ENCODE peak calls at places on chromosomes 6 and 20, in eight cellular contexts. T, W, P, H, F, D, B and U are unnamed samples.

GRCh38 chr6:150090328-150090727 is 21.4 kb upstream of the ULBP3 start:
- DNase-seq in T (no peak), W (no peak), P (no peak), H (no peak), F (no peak), D (no peak), B (no peak), U (no peak)

GRCh38 chr6:84764332-84765049 is at the start of gene TBX18:
- DNase-seq in T (peak), W (peak), P (peak), H (no peak), F (peak), D (peak), B (peak), U (no peak)

GRCh38 chr20:43915209-43916072 is 789 bp downstream of the TOX2 start:
- DNase-seq in T (no peak), W (peak), P (no peak), H (peak), F (peak), D (peak), B (peak), U (no peak)

GRCh38 chr6:31870385-31870921 is 7.8 kb upstream of the NEU1 start:
- DNase-seq in T (no peak), W (no peak), P (no peak), H (no peak), F (no peak), D (no peak), B (no peak), U (no peak)

GRCh38 chr6:119334535-119335264 is 14.9 kb downstream of the MAN1A1 start:
- DNase-seq in T (no peak), W (no peak), P (no peak), H (no peak), F (no peak), D (no peak), B (peak), U (peak)

GRCh38 chr6:137390264-137390787 is 103.9 kb downstream of the OLIG3 start:
- DNase-seq in T (no peak), W (no peak), P (no peak), H (no peak), F (no peak), D (no peak), B (no peak), U (no peak)

GRCh38 chr6:127464881-127465459 is 5.8 kb upstream of the KIAA0408 start:
- DNase-seq in T (peak), W (peak), P (no peak), H (peak), F (peak), D (peak), B (peak), U (peak)

GRCh38 chr6:163751032-163751525 is 336.6 kb downstream of the QKI start:
- DNase-seq in T (no peak), W (no peak), P (no peak), H (no peak), F (no peak), D (peak), B (no peak), U (no peak)

GRCh38 chr6:89023591-89024441 is 56.7 kb upstream of the PNRC1 start:
- DNase-seq in T (no peak), W (no peak), P (no peak), H (no peak), F (peak), D (peak), B (peak), U (peak)

GRCh38 chr6:137775720-137776119 is 91.3 kb upstream of the TNFAIP3 start:
- DNase-seq in T (no peak), W (no peak), P (no peak), H (no peak), F (peak), D (no peak), B (peak), U (peak)

GRCh38 chr6:82006027-82006738 is 241.4 kb downstream of the IBTK start:
- DNase-seq in T (peak), W (no peak), P (no peak), H (no peak), F (peak), D (peak), B (peak), U (peak)

GRCh38 chr6:32940656-32941411 is at the start of gene HLA-DMB:
- DNase-seq in T (peak), W (no peak), P (no peak), H (peak), F (peak), D (peak), B (peak), U (peak)

GRCh38 chr6:43052842-43053544 is 658 bp downstream of the CUL7 start:
- DNase-seq in T (peak), W (peak), P (no peak), H (peak), F (peak), D (peak), B (peak), U (peak)

GRCh38 chr6:108752733-108753392 is 95.4 kb upstream of the ARMC2 start:
- DNase-seq in T (no peak), W (no peak), P (no peak), H (no peak), F (no peak), D (no peak), B (no peak), U (no peak)

GRCh38 chr20:36062799-36063198 is 91.7 kb upstream of the EPB41L1 start:
- DNase-seq in T (peak), W (no peak), P (no peak), H (no peak), F (no peak), D (peak), B (no peak), U (no peak)

GRCh38 chr20:32201977-32202363 is 5.6 kb downstream of the PLAGL2 start:
- DNase-seq in T (no peak), W (no peak), P (no peak), H (no peak), F (no peak), D (peak), B (peak), U (peak)

DNA sequence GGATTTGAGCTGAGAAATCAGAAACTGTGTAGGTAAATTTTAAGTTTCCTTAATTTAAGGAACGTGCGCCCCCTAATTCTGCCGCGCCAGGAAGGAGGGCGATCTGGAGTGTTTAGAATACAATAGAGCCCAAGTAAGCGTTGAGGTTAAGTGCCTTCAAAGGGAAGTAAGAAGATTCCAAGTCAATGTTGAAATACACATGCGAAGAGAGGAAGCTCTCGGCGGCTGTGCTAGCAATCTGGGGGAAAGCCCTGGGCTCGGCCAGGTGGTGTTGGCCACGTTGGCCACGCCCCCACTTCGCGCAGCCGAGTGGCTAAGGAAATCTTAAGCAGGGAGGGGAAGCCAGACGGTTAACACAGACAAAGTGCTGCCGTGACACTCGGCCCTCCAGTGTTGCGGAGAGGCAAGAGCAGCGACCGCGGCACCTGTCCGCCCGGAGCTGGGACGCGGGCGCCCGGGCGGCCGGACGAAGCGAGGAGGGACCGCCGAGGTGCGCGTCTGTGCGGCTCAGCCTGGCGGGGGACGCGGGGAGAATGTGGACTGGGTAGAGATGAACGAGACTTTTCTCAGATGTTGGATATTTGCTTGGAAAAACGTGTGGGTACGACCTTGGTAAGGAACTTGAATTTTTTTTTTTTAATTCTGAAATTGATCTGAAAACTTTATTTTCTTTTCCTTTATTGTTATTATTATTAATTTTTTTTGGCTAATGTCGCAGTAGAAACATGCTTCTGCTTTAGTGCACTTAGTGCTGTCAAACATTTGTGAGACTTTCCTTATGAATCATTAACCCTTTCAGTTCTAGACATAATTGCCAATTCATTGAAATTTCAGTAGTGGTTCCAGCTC is at the start of gene PRDM1:
- DNase-seq in T (no peak), W (peak), P (peak), H (peak), F (peak), D (peak), B (peak), U (peak)
- TF ChIP-seq CTCF in T (no peak), W (no peak), P (no peak), H (peak), F (no peak), D (peak), B (no peak), U (no peak)

DNA sequence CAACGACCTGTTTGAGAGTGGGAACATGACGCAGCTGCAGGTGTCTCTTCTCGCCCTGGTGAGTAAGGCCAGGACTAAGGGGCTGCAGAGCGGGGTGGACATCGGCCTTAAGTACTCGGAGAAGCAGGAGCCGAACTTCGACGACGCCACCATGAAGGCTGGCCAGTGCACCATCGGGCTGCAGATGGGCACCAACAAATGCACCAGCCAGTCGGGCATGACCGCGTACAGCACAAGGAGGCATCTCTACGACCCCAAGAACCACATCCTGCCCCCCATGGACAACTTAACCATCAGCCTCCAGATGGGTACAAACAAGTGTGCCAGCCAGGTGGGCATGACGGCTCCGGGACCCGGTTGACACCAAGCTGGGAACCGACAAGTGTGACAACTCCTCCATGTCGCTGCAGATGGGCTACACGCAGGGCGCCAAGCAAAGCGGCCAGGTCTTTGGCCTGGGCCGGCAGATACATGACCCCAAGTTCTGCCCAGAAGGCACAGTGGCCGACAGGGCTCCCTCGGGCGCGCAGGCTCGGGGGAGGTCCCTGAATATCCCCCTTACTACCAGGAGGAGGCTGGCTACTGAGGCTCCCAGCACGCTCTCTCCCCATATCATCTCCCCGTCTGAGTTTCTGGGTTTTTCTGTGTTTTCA is 15.9 kb upstream of the AMD1 start:
- DNase-seq in T (no peak), W (no peak), P (no peak), H (no peak), F (no peak), D (no peak), B (no peak), U (no peak)
- TF ChIP-seq CTCF in T (no peak), W (no peak), P (no peak), H (no peak), F (no peak), D (no peak), B (no peak), U (no peak)

GRCh38 chr6:169789944-169790927 is 38.8 kb downstream of the ERMARD start:
- DNase-seq in T (peak), W (peak), P (peak), H (peak), F (peak), D (peak), B (peak), U (peak)
- TF ChIP-seq CTCF in T (peak), W (peak), P (peak), H (peak), F (peak), D (peak), B (peak), U (peak)

GRCh38 chr6:11309947-11310665 is 77.6 kb upstream of the NEDD9 start:
- DNase-seq in T (no peak), W (no peak), P (no peak), H (no peak), F (no peak), D (no peak), B (no peak), U (no peak)
- TF ChIP-seq CTCF in T (peak), W (no peak), P (no peak), H (no peak), F (no peak), D (no peak), B (no peak), U (no peak)